ENCODE peak calls at places on chromosomes 2 and 18, in seven cellular contexts. J is left ventricle myocardium superior, V is endothelial cell, M is cardiac muscle cell, I is amniotic stem cell, A is fibroblast of gingiva, G is D721Med. U is an unnamed sample.

GRCh38 chr18:50194623-50195532 is at the start of gene MYO5B:
- DNase-seq in I (no peak), J (peak; percentile 75), A (no peak), V (peak; percentile 55), G (peak; percentile 74), M (peak; percentile 2), U (peak; percentile 81)

GRCh38 chr18:21074336-21075323 is 37.0 kb downstream of the ROCK1 start:
- DNase-seq in J (no peak), M (no peak), A (no peak), G (no peak), I (no peak), V (no peak), U (no peak)

GRCh38 chr2:65130440-65131175 is 702 bp upstream of the RAB1A start:
- DNase-seq in A (no peak), V (no peak), G (peak; percentile 91), I (no peak), M (no peak), J (no peak), U (no peak)

GRCh38 chr18:2570772-2571199 is 519 bp downstream of the METTL4 start:
- DNase-seq in I (peak; percentile 45), A (peak; percentile 63), J (peak; percentile 80), V (peak; percentile 66), M (peak; percentile 82), G (peak; percentile 48), U (peak; percentile 78)

GRCh38 chr2:70125498-70125898 is 38.2 kb downstream of the PCBP1 start:
- DNase-seq in M (no peak), V (no peak), J (no peak), G (no peak), A (no peak), I (no peak), U (no peak)

GRCh38 chr2:220504890-220505564 is 877.6 kb downstream of the SLC4A3 start:
- DNase-seq in V (peak; percentile 7), A (peak; percentile 17), J (no peak), M (peak; percentile 23), I (no peak), G (no peak), U (no peak)

GRCh38 chr2:227214622-227215041 is 50.2 kb downstream of the COL4A3 start:
- DNase-seq in J (no peak), M (no peak), A (no peak), I (no peak), G (no peak), V (no peak), U (no peak)

GRCh38 chr2:207467716-207468347 is 61.9 kb upstream of the CREB1 start:
- DNase-seq in J (no peak), M (peak; percentile 73), A (peak; percentile 57), I (no peak), V (no peak), G (no peak), U (no peak)

GRCh38 chr2:96962567-96963203 is 23.7 kb downstream of the FAM178B start:
- DNase-seq in V (no peak), J (no peak), G (no peak), A (no peak), I (no peak), M (no peak), U (no peak)

GRCh38 chr18:45063246-45064038 is 382.8 kb downstream of the SETBP1 start:
- DNase-seq in G (no peak), I (no peak), V (no peak), M (no peak), J (peak; percentile 28), A (no peak), U (peak; percentile 39)

GRCh38 chr18:26747131-26747475 is 118.4 kb downstream of the AQP4 start:
- DNase-seq in V (no peak), I (no peak), G (no peak), M (no peak), J (no peak), A (no peak), U (no peak)

GRCh38 chr2:200040251-200040650 is 84.9 kb downstream of the MAIP1 start:
- DNase-seq in I (no peak), G (no peak), M (no peak), V (no peak), A (no peak), J (no peak), U (no peak)

GRCh38 chr2:66201242-66201641 is 233.7 kb upstream of the MEIS1 start:
- DNase-seq in I (no peak), A (no peak), V (no peak), M (no peak), J (no peak), G (no peak), U (no peak)

GRCh38 chr2:8615252-8616083 is 66.4 kb upstream of the ID2 start:
- DNase-seq in V (no peak), J (peak; percentile 52), G (no peak), A (no peak), M (no peak), I (no peak), U (peak; percentile 65)

GRCh38 chr2:71697106-71698010 is 244.0 kb downstream of the DYSF start:
- DNase-seq in I (no peak), M (no peak), A (no peak), J (peak; percentile 14), G (no peak), V (no peak), U (no peak)

GRCh38 chr18:8828300-8828699 is 122.9 kb downstream of the MTCL1 start:
- DNase-seq in M (no peak), I (no peak), A (no peak), J (no peak), G (no peak), V (no peak), U (no peak)

GRCh38 chr2:159030674-159031380 is 62.4 kb downstream of the TANC1 start:
- DNase-seq in I (peak; percentile 39), A (peak; percentile 80), J (peak; percentile 66), V (no peak), M (peak; percentile 91), G (no peak), U (peak; percentile 75)

GRCh38 chr2:215429424-215429823 is 6.4 kb downstream of the FN1 start:
- DNase-seq in I (no peak), A (no peak), V (no peak), G (no peak), M (peak; percentile 48), J (no peak), U (no peak)

GRCh38 chr2:26162963-26163362 is 9.9 kb upstream of the GAREM2 start:
- DNase-seq in M (no peak), A (no peak), J (no peak), G (no peak), I (no peak), V (no peak), U (no peak)

GRCh38 chr18:35478520-35479435 is 19.0 kb downstream of the INO80C start:
- DNase-seq in I (no peak), A (peak; percentile 67), G (no peak), V (no peak), M (peak; percentile 39), J (no peak), U (peak; percentile 46)

GRCh38 chr2:85589982-85590791 is 5.4 kb upstream of the RNF181 start:
- DNase-seq in A (peak; percentile 79), J (peak; percentile 50), M (peak; percentile 99), G (no peak), V (peak; percentile 35), I (no peak), U (no peak)

GRCh38 chr18:25075793-25076192 is 276.2 kb downstream of the ZNF521 start:
- DNase-seq in J (no peak), G (no peak), A (peak; percentile 5), V (no peak), I (no peak), M (no peak), U (no peak)

GRCh38 chr2:202023198-202023903 is 10.3 kb upstream of the FZD7 start:
- DNase-seq in G (no peak), I (no peak), M (no peak), V (no peak), A (no peak), J (no peak), U (no peak)

GRCh38 chr2:207162319-207162718 is 3.4 kb downstream of the KLF7 start:
- DNase-seq in J (no peak), I (no peak), V (no peak), M (peak; percentile 39), A (peak; percentile 13), G (no peak), U (no peak)

GRCh38 chr2:12389354-12390045 is 327.2 kb upstream of the TRIB2 start:
- DNase-seq in J (no peak), A (peak; percentile 38), M (peak; percentile 22), V (no peak), G (no peak), I (no peak), U (no peak)

GRCh38 chr2:240919161-240919781 is 13.1 kb downstream of the CROCC2 start:
- DNase-seq in V (no peak), G (peak; percentile 6), A (no peak), M (no peak), J (peak; percentile 20), I (no peak), U (no peak)

GRCh38 chr2:237869357-237870102 is 10.1 kb downstream of the RAMP1 start:
- DNase-seq in V (no peak), G (no peak), I (no peak), A (no peak), J (no peak), M (no peak), U (no peak)

GRCh38 chr2:10254373-10255188 is 48.1 kb upstream of the HPCAL1 start:
- DNase-seq in G (no peak), V (no peak), I (no peak), A (no peak), M (no peak), J (peak; percentile 18), U (peak; percentile 79)

GRCh38 chr2:25062461-25062860 is 20.6 kb downstream of the EFR3B start:
- DNase-seq in V (no peak), G (no peak), M (no peak), I (no peak), J (no peak), A (no peak), U (no peak)

GRCh38 chr2:181806039-181806392 is 85.5 kb upstream of the ITPRID2 start:
- DNase-seq in V (no peak), M (no peak), I (no peak), G (no peak), A (no peak), J (no peak), U (no peak)

GRCh38 chr2:10157293-10157692 is 34.8 kb downstream of the RRM2 start:
- DNase-seq in G (no peak), M (no peak), A (no peak), I (no peak), J (no peak), V (no peak), U (peak; percentile 27)

GRCh38 chr18:31687016-31687415 is 2.6 kb upstream of the B4GALT6 start:
- DNase-seq in V (no peak), J (no peak), I (no peak), M (no peak), G (no peak), A (no peak), U (no peak)

GRCh38 chr18:5975111-5975622 is 79.8 kb upstream of the TMEM200C start:
- DNase-seq in A (peak; percentile 31), V (no peak), G (no peak), I (peak; percentile 19), M (peak; percentile 49), J (no peak), U (no peak)

GRCh38 chr2:229431331-229431954 is 160.4 kb upstream of the PID1 start:
- DNase-seq in A (peak; percentile 65), M (peak; percentile 78), I (peak; percentile 50), J (no peak), G (no peak), V (no peak), U (peak; percentile 6)

GRCh38 chr18:24987933-24988840 is 363.8 kb downstream of the ZNF521 start:
- DNase-seq in M (no peak), J (peak; percentile 52), G (no peak), A (no peak), V (no peak), I (no peak), U (no peak)